ENCODE peak calls at places on chromosomes 5 and 9, in eight cellular contexts. S, A, D, I, J, P, R and G are unnamed samples.

GRCh38 chr5:98929123-98929981 is 545 bp upstream of the CHD1 start:
- DNase-seq in I (peak), P (peak), S (peak), A (peak), R (peak), D (peak), J (peak), G (no peak)

GRCh38 chr9:123176230-123176629 is 92.2 kb downstream of the STRBP start:
- DNase-seq in P (no peak), R (no peak), I (no peak), J (no peak), D (no peak), S (peak), A (no peak), G (no peak)

GRCh38 chr5:113451797-113452196 is 17.0 kb upstream of the TSSK1B start:
- DNase-seq in J (no peak), S (no peak), D (no peak), P (no peak), I (no peak), R (no peak), A (no peak), G (no peak)

GRCh38 chr9:16352791-16353401 is 517.6 kb downstream of the BNC2 start:
- DNase-seq in D (no peak), A (no peak), J (no peak), R (no peak), P (no peak), I (no peak), S (no peak), G (no peak)

GRCh38 chr9:135471751-135472640 is 7.6 kb upstream of the PPP1R26 start:
- DNase-seq in I (no peak), J (no peak), R (no peak), D (no peak), P (no peak), S (no peak), A (no peak), G (no peak)

GRCh38 chr5:22631683-22632082 is 221.5 kb downstream of the CDH12 start:
- DNase-seq in P (no peak), D (no peak), A (no peak), I (no peak), S (no peak), R (no peak), J (no peak), G (no peak)

GRCh38 chr5:127585661-127586060 is 63.2 kb upstream of the CTXN3 start:
- DNase-seq in P (peak), S (no peak), J (no peak), R (no peak), I (no peak), A (no peak), D (no peak), G (no peak)

GRCh38 chr5:65055938-65056337 is 287.2 kb downstream of the CWC27 start:
- DNase-seq in R (no peak), I (no peak), S (no peak), P (no peak), A (no peak), J (no peak), D (no peak), G (no peak)

GRCh38 chr5:912356-913091 is 19.8 kb downstream of the TRIP13 start:
- DNase-seq in A (peak), P (peak), S (no peak), D (peak), I (no peak), J (no peak), R (peak), G (peak)

GRCh38 chr9:14585730-14586473 is 107.3 kb downstream of the ZDHHC21 start:
- DNase-seq in J (no peak), R (no peak), A (no peak), D (no peak), I (no peak), S (no peak), P (peak), G (no peak)

GRCh38 chr9:88775037-88775471 is 216.2 kb upstream of the S1PR3 start:
- DNase-seq in S (peak), A (no peak), R (no peak), I (no peak), J (no peak), P (no peak), D (no peak), G (no peak)